ENCODE peak calls at places on chromosomes 2 and 18, in eight cellular contexts. H, B, W, O, Z, U, J and L are unnamed samples.

GRCh38 chr2:27049422-27050280 is 1.8 kb upstream of the AGBL5 start:
- DNase-seq in B (no peak), O (peak; percentile 47), U (no peak), W (peak; percentile 9), J (no peak), Z (peak; percentile 37), H (no peak), L (no peak)

GRCh38 chr18:902179-902718 is 2.4 kb upstream of the ADCYAP1 start:
- DNase-seq in B (peak; percentile 9), Z (no peak), O (no peak), U (no peak), H (no peak), J (no peak), W (no peak), L (peak; percentile 37)

GRCh38 chr18:78586596-78586995 is 393.0 kb upstream of the SALL3 start:
- DNase-seq in W (no peak), O (no peak), H (no peak), U (no peak), B (no peak), J (no peak), Z (no peak), L (no peak)

GRCh38 chr18:74496508-74497307 is 545 bp downstream of the CNDP2 start:
- DNase-seq in J (peak; percentile 38), O (peak; percentile 19), Z (peak; percentile 67), W (peak; percentile 30), B (peak; percentile 57), U (peak; percentile 41), H (peak; percentile 41), L (peak; percentile 74)

GRCh38 chr2:37767051-37767450 is 95.6 kb upstream of the CDC42EP3 start:
- DNase-seq in Z (no peak), W (no peak), J (no peak), B (peak; percentile 73), H (no peak), O (no peak), U (no peak), L (no peak)

GRCh38 chr2:101980368-101980767 is 11.4 kb upstream of the IL1R2 start:
- DNase-seq in H (no peak), J (no peak), B (no peak), W (no peak), Z (no peak), U (no peak), O (no peak), L (no peak)

GRCh38 chr18:7172611-7173010 is 55.0 kb upstream of the LAMA1 start:
- DNase-seq in O (no peak), Z (no peak), U (no peak), H (no peak), B (no peak), W (no peak), J (no peak), L (no peak)

GRCh38 chr2:148899638-148900318 is 24.8 kb downstream of the KIF5C start:
- DNase-seq in B (no peak), H (no peak), O (no peak), Z (no peak), W (no peak), U (no peak), J (no peak), L (no peak)

GRCh38 chr2:182302972-182303371 is 123.9 kb downstream of the PDE1A start:
- DNase-seq in J (no peak), W (no peak), Z (no peak), H (no peak), B (no peak), U (no peak), O (no peak), L (no peak)

GRCh38 chr2:178478102-178478441 is 328 bp downstream of the FKBP7 start:
- DNase-seq in U (no peak), Z (no peak), H (no peak), B (no peak), O (no peak), J (no peak), W (no peak), L (peak; percentile 59)

GRCh38 chr2:103991591-103991990 is 862.3 kb upstream of the POU3F3 start:
- DNase-seq in O (peak; percentile 16), B (no peak), U (no peak), J (no peak), W (no peak), H (no peak), Z (no peak), L (no peak)

GRCh38 chr2:226790436-226790835 is 9.2 kb downstream of the IRS1 start:
- DNase-seq in J (no peak), W (no peak), B (peak; percentile 5), Z (no peak), U (no peak), H (no peak), O (no peak), L (peak; percentile 27)

GRCh38 chr18:56083889-56084288 is 495.9 kb upstream of the TCF4 start:
- DNase-seq in Z (no peak), H (no peak), U (no peak), W (peak; percentile 47), J (no peak), O (no peak), B (no peak), L (no peak)

GRCh38 chr2:241659150-241659739 is 21.8 kb downstream of the ATG4B start:
- DNase-seq in H (peak; percentile 43), B (peak; percentile 76), J (peak; percentile 36), U (peak; percentile 52), O (peak; percentile 47), Z (peak; percentile 53), W (peak; percentile 9), L (peak; percentile 77)

GRCh38 chr2:235642446-235643107 is 148.7 kb downstream of the AGAP1 start:
- DNase-seq in O (no peak), B (peak; percentile 44), Z (peak; percentile 33), H (peak; percentile 56), J (no peak), W (no peak), U (peak; percentile 7), L (peak; percentile 22)

GRCh38 chr2:129918604-129919003 is 60.9 kb upstream of the RAB6C start:
- DNase-seq in O (no peak), B (no peak), J (no peak), Z (no peak), H (no peak), U (no peak), W (no peak), L (no peak)

GRCh38 chr2:235106874-235107639 is 155.2 kb downstream of the SH3BP4 start:
- DNase-seq in O (peak; percentile 62), Z (peak; percentile 69), W (peak; percentile 66), U (peak; percentile 63), B (peak; percentile 76), H (peak; percentile 57), J (peak; percentile 47), L (peak; percentile 89)

GRCh38 chr18:33560686-33561370 is 17.2 kb upstream of the ASXL3 start:
- DNase-seq in O (peak; percentile 66), Z (no peak), U (no peak), H (no peak), B (peak; percentile 34), W (no peak), J (no peak), L (peak; percentile 8)

GRCh38 chr18:28125051-28125450 is 51.9 kb downstream of the CDH2 start:
- DNase-seq in W (no peak), U (no peak), B (no peak), O (no peak), H (no peak), Z (no peak), J (no peak), L (no peak)

GRCh38 chr2:219041252-219041651 is at the start of gene CFAP65:
- DNase-seq in U (peak; percentile 18), J (no peak), H (no peak), W (no peak), O (no peak), Z (no peak), B (peak; percentile 35), L (peak; percentile 66)

GRCh38 chr2:45859682-45860081 is 208.2 kb downstream of the PRKCE start:
- DNase-seq in O (no peak), J (no peak), U (no peak), W (no peak), H (no peak), Z (no peak), B (no peak), L (no peak)

GRCh38 chr2:38268691-38269309 is 108.3 kb downstream of the ATL2 start:
- DNase-seq in W (no peak), J (no peak), U (peak; percentile 2), H (no peak), B (peak; percentile 82), O (no peak), Z (no peak), L (peak; percentile 68)

GRCh38 chr18:49656098-49656591 is 94.3 kb downstream of the LIPG start:
- DNase-seq in Z (no peak), U (peak; percentile 64), O (peak; percentile 18), B (peak; percentile 8), J (no peak), W (no peak), H (no peak), L (peak; percentile 4)

GRCh38 chr2:95264626-95265025 is 9.6 kb upstream of the PROM2 start:
- DNase-seq in B (peak; percentile 24), O (no peak), Z (no peak), W (no peak), H (no peak), U (no peak), J (peak; percentile 8), L (peak; percentile 17)

GRCh38 chr18:31447530-31448191 is at the start of gene DSG3:
- DNase-seq in J (peak; percentile 62), Z (no peak), U (no peak), W (no peak), O (peak; percentile 22), H (no peak), B (no peak), L (no peak)